ENCODE peak calls at places on chromosomes 4 and X, in six cellular contexts. One of them, this sample, is unnamed.

GRCh38 chrX:44829836-44830235 is 14.0 kb upstream of the DUSP21 start:
- DNase-seq in foreskin fibroblast: no peak
- DNase-seq in A549: no peak
- DNase-seq in cardiac fibroblast: no peak
- DNase-seq in AG04450: no peak
- DNase-seq in progenitor cell of endocrine pancreas: no peak
- DNase-seq in this sample: no peak

GRCh38 chr4:3680656-3681055 is 85.5 kb upstream of the ADRA2C start:
- DNase-seq in cardiac fibroblast: no peak
- DNase-seq in progenitor cell of endocrine pancreas: no peak
- DNase-seq in AG04450: no peak
- DNase-seq in foreskin fibroblast: no peak
- DNase-seq in A549: no peak
- DNase-seq in this sample: no peak

GRCh38 chr4:56148428-56148827 is 199.7 kb downstream of the CEP135 start:
- DNase-seq in A549: no peak
- DNase-seq in AG04450: no peak
- DNase-seq in foreskin fibroblast: peak
- DNase-seq in progenitor cell of endocrine pancreas: no peak
- DNase-seq in cardiac fibroblast: peak
- DNase-seq in this sample: no peak

GRCh38 chr4:130747842-130748241 is 1651.9 kb downstream of the C4orf33 start:
- DNase-seq in foreskin fibroblast: no peak
- DNase-seq in AG04450: no peak
- DNase-seq in A549: peak
- DNase-seq in cardiac fibroblast: peak
- DNase-seq in progenitor cell of endocrine pancreas: no peak
- DNase-seq in this sample: no peak

GRCh38 chrX:83845397-83845796 is 15.5 kb upstream of the CYLC1 start:
- DNase-seq in foreskin fibroblast: peak
- DNase-seq in progenitor cell of endocrine pancreas: no peak
- DNase-seq in cardiac fibroblast: peak
- DNase-seq in AG04450: no peak
- DNase-seq in A549: peak
- DNase-seq in this sample: peak

GRCh38 chr4:18111100-18111499 is 89.5 kb upstream of the LCORL start:
- DNase-seq in cardiac fibroblast: no peak
- DNase-seq in AG04450: no peak
- DNase-seq in A549: no peak
- DNase-seq in foreskin fibroblast: no peak
- DNase-seq in progenitor cell of endocrine pancreas: no peak
- DNase-seq in this sample: no peak

GRCh38 chrX:30577362-30577961 is at the start of gene TASL:
- DNase-seq in cardiac fibroblast: no peak
- DNase-seq in AG04450: no peak
- DNase-seq in A549: no peak
- DNase-seq in progenitor cell of endocrine pancreas: no peak
- DNase-seq in foreskin fibroblast: no peak
- DNase-seq in this sample: no peak

GRCh38 chr4:1201851-1202525 is 29.6 kb upstream of the SPON2 start:
- DNase-seq in progenitor cell of endocrine pancreas: no peak
- DNase-seq in cardiac fibroblast: peak
- DNase-seq in foreskin fibroblast: peak
- DNase-seq in A549: no peak
- DNase-seq in AG04450: peak
- DNase-seq in this sample: no peak

GRCh38 chr4:112214397-112215264 is 17.0 kb upstream of the AP1AR start:
- DNase-seq in foreskin fibroblast: peak
- DNase-seq in AG04450: no peak
- DNase-seq in cardiac fibroblast: peak
- DNase-seq in progenitor cell of endocrine pancreas: no peak
- DNase-seq in A549: peak
- DNase-seq in this sample: no peak

GRCh38 chrX:125219852-125220251 is 99.8 kb upstream of the TEX13C start:
- DNase-seq in A549: no peak
- DNase-seq in cardiac fibroblast: no peak
- DNase-seq in AG04450: no peak
- DNase-seq in foreskin fibroblast: no peak
- DNase-seq in progenitor cell of endocrine pancreas: no peak
- DNase-seq in this sample: no peak

GRCh38 chr4:185541251-185541671 is 6.0 kb upstream of the PDLIM3 start:
- DNase-seq in foreskin fibroblast: no peak
- DNase-seq in progenitor cell of endocrine pancreas: no peak
- DNase-seq in A549: no peak
- DNase-seq in cardiac fibroblast: peak
- DNase-seq in AG04450: no peak
- DNase-seq in this sample: no peak

GRCh38 chr4:112099701-112100289 is 45.5 kb upstream of the FAM241A start:
- DNase-seq in foreskin fibroblast: peak
- DNase-seq in progenitor cell of endocrine pancreas: no peak
- DNase-seq in AG04450: peak
- DNase-seq in A549: peak
- DNase-seq in cardiac fibroblast: peak
- DNase-seq in this sample: no peak

GRCh38 chrX:11272863-11273262 is 20.4 kb upstream of the AMELX start:
- DNase-seq in AG04450: no peak
- DNase-seq in foreskin fibroblast: no peak
- DNase-seq in A549: no peak
- DNase-seq in cardiac fibroblast: no peak
- DNase-seq in progenitor cell of endocrine pancreas: no peak
- DNase-seq in this sample: no peak

GRCh38 chr4:119646347-119647071 is 17.9 kb upstream of the PDE5A start:
- DNase-seq in AG04450: no peak
- DNase-seq in progenitor cell of endocrine pancreas: no peak
- DNase-seq in foreskin fibroblast: peak
- DNase-seq in cardiac fibroblast: no peak
- DNase-seq in A549: no peak
- DNase-seq in this sample: no peak

GRCh38 chrX:41001327-41001726 is 83.9 kb upstream of the USP9X start:
- DNase-seq in progenitor cell of endocrine pancreas: no peak
- DNase-seq in cardiac fibroblast: no peak
- DNase-seq in A549: peak
- DNase-seq in foreskin fibroblast: no peak
- DNase-seq in AG04450: no peak
- DNase-seq in this sample: no peak

GRCh38 chrX:33087411-33087810 is 123.9 kb downstream of the DMD start:
- DNase-seq in cardiac fibroblast: no peak
- DNase-seq in AG04450: no peak
- DNase-seq in A549: no peak
- DNase-seq in foreskin fibroblast: no peak
- DNase-seq in progenitor cell of endocrine pancreas: no peak
- DNase-seq in this sample: no peak

GRCh38 chr4:7785017-7785416 is 154.6 kb downstream of the AFAP1 start:
- DNase-seq in AG04450: no peak
- DNase-seq in cardiac fibroblast: peak
- DNase-seq in foreskin fibroblast: peak
- DNase-seq in A549: no peak
- DNase-seq in progenitor cell of endocrine pancreas: no peak
- DNase-seq in this sample: no peak

GRCh38 chr4:144645621-144646522 is at the start of gene HHIP:
- DNase-seq in AG04450: no peak
- DNase-seq in cardiac fibroblast: peak
- DNase-seq in progenitor cell of endocrine pancreas: peak
- DNase-seq in foreskin fibroblast: peak
- DNase-seq in A549: peak
- DNase-seq in this sample: no peak

GRCh38 chr4:100736651-100737450 is 219.0 kb upstream of the EMCN start:
- DNase-seq in progenitor cell of endocrine pancreas: no peak
- DNase-seq in AG04450: no peak
- DNase-seq in A549: peak
- DNase-seq in cardiac fibroblast: peak
- DNase-seq in foreskin fibroblast: peak
- DNase-seq in this sample: peak

GRCh38 chr4:100742045-100742444 is 224.2 kb upstream of the EMCN start:
- DNase-seq in foreskin fibroblast: peak
- DNase-seq in progenitor cell of endocrine pancreas: no peak
- DNase-seq in cardiac fibroblast: peak
- DNase-seq in A549: peak
- DNase-seq in AG04450: no peak
- DNase-seq in this sample: no peak

GRCh38 chr4:100738388-100739165 is 220.8 kb upstream of the EMCN start:
- DNase-seq in progenitor cell of endocrine pancreas: no peak
- DNase-seq in cardiac fibroblast: peak
- DNase-seq in A549: peak
- DNase-seq in AG04450: peak
- DNase-seq in foreskin fibroblast: peak
- DNase-seq in this sample: peak
- TF ChIP-seq CTCF in progenitor cell of endocrine pancreas: no peak
- TF ChIP-seq CTCF in cardiac fibroblast: no peak
- TF ChIP-seq CTCF in A549: no peak
- TF ChIP-seq CTCF in AG04450: no peak
- TF ChIP-seq CTCF in foreskin fibroblast: no peak
- TF ChIP-seq CTCF in this sample: no peak

GRCh38 chr4:104446431-104446925 is 48.2 kb downstream of the CXXC4 start:
- DNase-seq in foreskin fibroblast: no peak
- DNase-seq in AG04450: no peak
- DNase-seq in cardiac fibroblast: no peak
- DNase-seq in A549: no peak
- DNase-seq in progenitor cell of endocrine pancreas: no peak
- DNase-seq in this sample: no peak

GRCh38 chr4:104457308-104457981 is 37.2 kb downstream of the CXXC4 start:
- DNase-seq in progenitor cell of endocrine pancreas: no peak
- DNase-seq in foreskin fibroblast: no peak
- DNase-seq in AG04450: no peak
- DNase-seq in cardiac fibroblast: no peak
- DNase-seq in A549: no peak
- DNase-seq in this sample: no peak

GRCh38 chr4:104447346-104447745 is 47.3 kb downstream of the CXXC4 start:
- DNase-seq in AG04450: no peak
- DNase-seq in cardiac fibroblast: no peak
- DNase-seq in foreskin fibroblast: no peak
- DNase-seq in A549: no peak
- DNase-seq in progenitor cell of endocrine pancreas: no peak
- DNase-seq in this sample: no peak

GRCh38 chr4:104449537-104449936 is 45.2 kb downstream of the CXXC4 start:
- DNase-seq in AG04450: no peak
- DNase-seq in A549: no peak
- DNase-seq in progenitor cell of endocrine pancreas: no peak
- DNase-seq in cardiac fibroblast: no peak
- DNase-seq in foreskin fibroblast: no peak
- DNase-seq in this sample: no peak

DNA sequence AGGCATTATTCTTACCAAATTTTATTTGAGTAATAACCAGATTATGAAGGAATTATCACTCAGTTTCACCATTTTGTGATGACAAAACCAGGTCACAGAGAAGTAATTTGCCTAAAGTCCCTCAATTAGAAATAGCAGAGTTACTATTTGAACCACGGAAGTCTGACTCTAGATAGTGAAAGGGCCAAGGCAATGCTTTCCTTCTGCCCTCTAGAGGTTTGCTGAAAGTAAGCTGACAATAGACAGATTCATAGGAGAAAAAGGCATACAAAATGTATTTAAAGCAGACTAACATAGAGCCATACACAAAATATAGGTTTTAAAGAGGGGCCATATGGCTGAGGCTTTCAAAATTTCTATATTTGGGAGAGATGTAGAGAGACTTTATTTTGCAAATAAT is 43.1 kb downstream of the CXXC4 start:
- DNase-seq in foreskin fibroblast: no peak
- DNase-seq in cardiac fibroblast: no peak
- DNase-seq in progenitor cell of endocrine pancreas: no peak
- DNase-seq in A549: peak
- DNase-seq in AG04450: no peak
- DNase-seq in this sample: no peak
- TF ChIP-seq CTCF in foreskin fibroblast: no peak
- TF ChIP-seq CTCF in cardiac fibroblast: no peak
- TF ChIP-seq CTCF in progenitor cell of endocrine pancreas: peak
- TF ChIP-seq CTCF in A549: peak
- TF ChIP-seq CTCF in AG04450: peak
- TF ChIP-seq CTCF in this sample: no peak

GRCh38 chrX:68691921-68692320 is 44.5 kb downstream of the STARD8 start:
- DNase-seq in AG04450: no peak
- DNase-seq in foreskin fibroblast: no peak
- DNase-seq in progenitor cell of endocrine pancreas: no peak
- DNase-seq in cardiac fibroblast: no peak
- DNase-seq in A549: no peak
- DNase-seq in this sample: no peak

GRCh38 chrX:68694429-68695205 is 47.2 kb downstream of the STARD8 start:
- DNase-seq in cardiac fibroblast: peak
- DNase-seq in AG04450: no peak
- DNase-seq in foreskin fibroblast: no peak
- DNase-seq in A549: no peak
- DNase-seq in progenitor cell of endocrine pancreas: no peak
- DNase-seq in this sample: no peak

GRCh38 chrX:68692651-68693050 is 45.2 kb downstream of the STARD8 start:
- DNase-seq in foreskin fibroblast: peak
- DNase-seq in cardiac fibroblast: peak
- DNase-seq in A549: no peak
- DNase-seq in AG04450: no peak
- DNase-seq in progenitor cell of endocrine pancreas: no peak
- DNase-seq in this sample: no peak

GRCh38 chrX:68695206-68695845 is 47.9 kb downstream of the STARD8 start:
- DNase-seq in progenitor cell of endocrine pancreas: no peak
- DNase-seq in cardiac fibroblast: no peak
- DNase-seq in AG04450: no peak
- DNase-seq in A549: no peak
- DNase-seq in foreskin fibroblast: no peak
- DNase-seq in this sample: no peak

GRCh38 chrX:68693481-68694410 is 46.3 kb downstream of the STARD8 start:
- DNase-seq in progenitor cell of endocrine pancreas: peak
- DNase-seq in cardiac fibroblast: peak
- DNase-seq in foreskin fibroblast: peak
- DNase-seq in A549: no peak
- DNase-seq in AG04450: no peak
- DNase-seq in this sample: peak
- TF ChIP-seq CTCF in progenitor cell of endocrine pancreas: no peak
- TF ChIP-seq CTCF in cardiac fibroblast: no peak
- TF ChIP-seq CTCF in foreskin fibroblast: no peak
- TF ChIP-seq CTCF in A549: no peak
- TF ChIP-seq CTCF in AG04450: peak
- TF ChIP-seq CTCF in this sample: no peak

GRCh38 chr4:23899565-23899964 is 9.7 kb upstream of the PPARGC1A start:
- DNase-seq in foreskin fibroblast: no peak
- DNase-seq in A549: no peak
- DNase-seq in AG04450: no peak
- DNase-seq in cardiac fibroblast: no peak
- DNase-seq in progenitor cell of endocrine pancreas: no peak
- DNase-seq in this sample: no peak

GRCh38 chr4:23900636-23901035 is 10.8 kb upstream of the PPARGC1A start:
- DNase-seq in A549: no peak
- DNase-seq in foreskin fibroblast: no peak
- DNase-seq in cardiac fibroblast: no peak
- DNase-seq in AG04450: no peak
- DNase-seq in progenitor cell of endocrine pancreas: no peak
- DNase-seq in this sample: no peak

GRCh38 chr4:23904639-23905061 is 14.8 kb upstream of the PPARGC1A start:
- DNase-seq in foreskin fibroblast: no peak
- DNase-seq in cardiac fibroblast: no peak
- DNase-seq in progenitor cell of endocrine pancreas: no peak
- DNase-seq in A549: no peak
- DNase-seq in AG04450: no peak
- DNase-seq in this sample: no peak

GRCh38 chr4:23903859-23904438 is 14.1 kb upstream of the PPARGC1A start:
- DNase-seq in foreskin fibroblast: no peak
- DNase-seq in AG04450: no peak
- DNase-seq in progenitor cell of endocrine pancreas: no peak
- DNase-seq in A549: no peak
- DNase-seq in cardiac fibroblast: peak
- DNase-seq in this sample: no peak

GRCh38 chr4:23902203-23902602 is 12.4 kb upstream of the PPARGC1A start:
- DNase-seq in foreskin fibroblast: no peak
- DNase-seq in cardiac fibroblast: no peak
- DNase-seq in progenitor cell of endocrine pancreas: no peak
- DNase-seq in A549: no peak
- DNase-seq in AG04450: no peak
- DNase-seq in this sample: no peak
- TF ChIP-seq CTCF in foreskin fibroblast: no peak
- TF ChIP-seq CTCF in cardiac fibroblast: no peak
- TF ChIP-seq CTCF in progenitor cell of endocrine pancreas: no peak
- TF ChIP-seq CTCF in A549: no peak
- TF ChIP-seq CTCF in AG04450: peak
- TF ChIP-seq CTCF in this sample: no peak

This sample was measured in AG09319.